ENCODE peak calls at places on chromosome 11, in six cellular contexts. B, A, P, Y, N and H are unnamed samples.

GRCh38 chr11:2321311-2321683 is 19.5 kb downstream of the TSPAN32 start:
- DNase-seq in B (no peak), P (no peak), A (no peak), Y (no peak), N (no peak), H (no peak)

GRCh38 chr11:95363710-95364109 is 132.7 kb upstream of the SESN3 start:
- DNase-seq in B (no peak), A (no peak), Y (no peak), P (no peak), N (no peak), H (no peak)

GRCh38 chr11:18563090-18563730 is 25.3 kb downstream of the UEVLD start:
- DNase-seq in Y (no peak), A (no peak), P (no peak), N (no peak), B (no peak), H (no peak)

GRCh38 chr11:34564406-34564805 is 50.8 kb upstream of the ELF5 start:
- DNase-seq in P (no peak), N (peak), A (no peak), Y (no peak), B (peak), H (peak)

GRCh38 chr11:16891964-16892363 is 122.2 kb downstream of the PLEKHA7 start:
- DNase-seq in Y (peak), P (no peak), A (no peak), B (no peak), N (no peak), H (peak)

GRCh38 chr11:68994161-68994890 is 13.5 kb upstream of the MRGPRD start:
- DNase-seq in N (no peak), B (no peak), P (no peak), Y (no peak), A (no peak), H (no peak)

GRCh38 chr11:128726464-128727139 is 32.7 kb downstream of the FLI1 start:
- DNase-seq in Y (no peak), A (peak), B (no peak), P (peak), N (no peak), H (no peak)

GRCh38 chr11:68044898-68045351 is 6.1 kb downstream of the TCIRG1 start:
- DNase-seq in A (no peak), B (no peak), Y (no peak), N (no peak), P (no peak), H (no peak)

GRCh38 chr11:117295438-117296137 is 4.4 kb downstream of the BACE1-AS start:
- DNase-seq in B (no peak), A (no peak), P (no peak), Y (no peak), N (no peak), H (no peak)

GRCh38 chr11:62716816-62717215 is 9.3 kb downstream of the GNG3 start:
- DNase-seq in Y (no peak), N (no peak), B (no peak), A (no peak), P (no peak), H (no peak)

GRCh38 chr11:9405721-9406120 is 21.3 kb downstream of the IPO7 start:
- DNase-seq in A (no peak), N (no peak), Y (no peak), P (no peak), B (no peak), H (no peak)